ENCODE peak calls at places on chromosomes 3 and 15, in five cellular contexts. One of them, this sample, is unnamed.

GRCh38 chr3:125351814-125352456 is 23.2 kb downstream of the ZNF148 start:
- DNase-seq in progenitor cell of endocrine pancreas: no peak
- DNase-seq in HFF-Myc: no peak
- DNase-seq in cardiac muscle cell: no peak
- DNase-seq in brain microvascular endothelial cell: peak
- DNase-seq in this sample: no peak

GRCh38 chr15:39438260-39438659 is 142.6 kb upstream of the THBS1 start:
- DNase-seq in brain microvascular endothelial cell: no peak
- DNase-seq in progenitor cell of endocrine pancreas: no peak
- DNase-seq in cardiac muscle cell: no peak
- DNase-seq in HFF-Myc: no peak
- DNase-seq in this sample: no peak

GRCh38 chr15:89117790-89118189 is 29.5 kb downstream of the ABHD2 start:
- DNase-seq in cardiac muscle cell: no peak
- DNase-seq in progenitor cell of endocrine pancreas: no peak
- DNase-seq in HFF-Myc: no peak
- DNase-seq in brain microvascular endothelial cell: no peak
- DNase-seq in this sample: no peak

GRCh38 chr3:67018105-67018788 is 20.1 kb downstream of the KBTBD8 start:
- DNase-seq in HFF-Myc: no peak
- DNase-seq in progenitor cell of endocrine pancreas: no peak
- DNase-seq in cardiac muscle cell: peak
- DNase-seq in brain microvascular endothelial cell: no peak
- DNase-seq in this sample: no peak

GRCh38 chr3:190387578-190388213 is at the start of gene CLDN16:
- DNase-seq in progenitor cell of endocrine pancreas: no peak
- DNase-seq in cardiac muscle cell: no peak
- DNase-seq in HFF-Myc: no peak
- DNase-seq in brain microvascular endothelial cell: no peak
- DNase-seq in this sample: no peak

GRCh38 chr15:66452971-66453580 is 44.5 kb downstream of the SNAPC5 start:
- DNase-seq in HFF-Myc: no peak
- DNase-seq in cardiac muscle cell: no peak
- DNase-seq in progenitor cell of endocrine pancreas: no peak
- DNase-seq in brain microvascular endothelial cell: no peak
- DNase-seq in this sample: no peak

GRCh38 chr3:30578479-30578878 is 27.9 kb upstream of the TGFBR2 start:
- DNase-seq in progenitor cell of endocrine pancreas: no peak
- DNase-seq in cardiac muscle cell: no peak
- DNase-seq in brain microvascular endothelial cell: peak
- DNase-seq in HFF-Myc: peak
- DNase-seq in this sample: peak

GRCh38 chr3:59385547-59385946 is 335.7 kb upstream of the CFAP20DC start:
- DNase-seq in brain microvascular endothelial cell: no peak
- DNase-seq in progenitor cell of endocrine pancreas: no peak
- DNase-seq in cardiac muscle cell: no peak
- DNase-seq in HFF-Myc: no peak
- DNase-seq in this sample: no peak

GRCh38 chr3:165192610-165193192 is 3.5 kb downstream of the SLITRK3 start:
- DNase-seq in progenitor cell of endocrine pancreas: no peak
- DNase-seq in brain microvascular endothelial cell: no peak
- DNase-seq in HFF-Myc: no peak
- DNase-seq in cardiac muscle cell: peak
- DNase-seq in this sample: no peak

GRCh38 chr15:85500729-85501128 is 120.3 kb downstream of the AKAP13 start:
- DNase-seq in progenitor cell of endocrine pancreas: no peak
- DNase-seq in cardiac muscle cell: peak
- DNase-seq in brain microvascular endothelial cell: peak
- DNase-seq in HFF-Myc: no peak
- DNase-seq in this sample: no peak

GRCh38 chr15:91813924-91814323 is 39.6 kb upstream of the SLCO3A1 start:
- DNase-seq in cardiac muscle cell: no peak
- DNase-seq in HFF-Myc: no peak
- DNase-seq in progenitor cell of endocrine pancreas: no peak
- DNase-seq in brain microvascular endothelial cell: no peak
- DNase-seq in this sample: no peak

GRCh38 chr3:48598323-48599076 is 3.4 kb upstream of the COL7A1 start:
- DNase-seq in cardiac muscle cell: peak
- DNase-seq in HFF-Myc: peak
- DNase-seq in brain microvascular endothelial cell: peak
- DNase-seq in progenitor cell of endocrine pancreas: no peak
- DNase-seq in this sample: peak

GRCh38 chr15:61049934-61050333 is 179.2 kb downstream of the RORA start:
- DNase-seq in brain microvascular endothelial cell: peak
- DNase-seq in HFF-Myc: no peak
- DNase-seq in progenitor cell of endocrine pancreas: no peak
- DNase-seq in cardiac muscle cell: no peak
- DNase-seq in this sample: peak

GRCh38 chr3:100331660-100332059 is 2.9 kb upstream of the NIT2 start:
- DNase-seq in progenitor cell of endocrine pancreas: no peak
- DNase-seq in HFF-Myc: no peak
- DNase-seq in brain microvascular endothelial cell: no peak
- DNase-seq in cardiac muscle cell: no peak
- DNase-seq in this sample: no peak

GRCh38 chr3:72538070-72538745 is 310.0 kb downstream of the SHQ1 start:
- DNase-seq in HFF-Myc: no peak
- DNase-seq in cardiac muscle cell: no peak
- DNase-seq in progenitor cell of endocrine pancreas: no peak
- DNase-seq in brain microvascular endothelial cell: no peak
- DNase-seq in this sample: no peak

GRCh38 chr3:9727743-9728142 is 3.8 kb upstream of the BRPF1 start:
- DNase-seq in progenitor cell of endocrine pancreas: no peak
- DNase-seq in cardiac muscle cell: no peak
- DNase-seq in brain microvascular endothelial cell: no peak
- DNase-seq in HFF-Myc: no peak
- DNase-seq in this sample: no peak

GRCh38 chr3:165669967-165670366 is 167.3 kb downstream of the BCHE start:
- DNase-seq in cardiac muscle cell: no peak
- DNase-seq in HFF-Myc: no peak
- DNase-seq in brain microvascular endothelial cell: peak
- DNase-seq in progenitor cell of endocrine pancreas: no peak
- DNase-seq in this sample: peak

GRCh38 chr3:57557088-57557537 is 1.0 kb downstream of the PDE12 start:
- DNase-seq in cardiac muscle cell: peak
- DNase-seq in HFF-Myc: no peak
- DNase-seq in progenitor cell of endocrine pancreas: no peak
- DNase-seq in brain microvascular endothelial cell: peak
- DNase-seq in this sample: no peak

GRCh38 chr3:125437631-125438435 is 62.7 kb upstream of the ZNF148 start:
- DNase-seq in cardiac muscle cell: peak
- DNase-seq in HFF-Myc: peak
- DNase-seq in progenitor cell of endocrine pancreas: peak
- DNase-seq in brain microvascular endothelial cell: peak
- DNase-seq in this sample: peak

GRCh38 chr15:95174880-95175279 is 943.5 kb downstream of the MCTP2 start:
- DNase-seq in progenitor cell of endocrine pancreas: no peak
- DNase-seq in cardiac muscle cell: no peak
- DNase-seq in HFF-Myc: no peak
- DNase-seq in brain microvascular endothelial cell: no peak
- DNase-seq in this sample: no peak

GRCh38 chr15:64969401-64969800 is 20.3 kb downstream of the SPG21 start:
- DNase-seq in progenitor cell of endocrine pancreas: no peak
- DNase-seq in cardiac muscle cell: no peak
- DNase-seq in brain microvascular endothelial cell: no peak
- DNase-seq in HFF-Myc: no peak
- DNase-seq in this sample: no peak

GRCh38 chr15:101003706-101004105 is 84.5 kb downstream of the LRRK1 start:
- DNase-seq in cardiac muscle cell: no peak
- DNase-seq in HFF-Myc: no peak
- DNase-seq in brain microvascular endothelial cell: no peak
- DNase-seq in progenitor cell of endocrine pancreas: no peak
- DNase-seq in this sample: no peak

GRCh38 chr15:43469867-43470266 is 23.1 kb downstream of the TP53BP1 start:
- DNase-seq in cardiac muscle cell: no peak
- DNase-seq in HFF-Myc: no peak
- DNase-seq in brain microvascular endothelial cell: peak
- DNase-seq in progenitor cell of endocrine pancreas: no peak
- DNase-seq in this sample: no peak

GRCh38 chr3:112321867-112322652 is 10.9 kb upstream of the CD200 start:
- DNase-seq in brain microvascular endothelial cell: no peak
- DNase-seq in progenitor cell of endocrine pancreas: peak
- DNase-seq in HFF-Myc: no peak
- DNase-seq in cardiac muscle cell: peak
- DNase-seq in this sample: no peak

DNA sequence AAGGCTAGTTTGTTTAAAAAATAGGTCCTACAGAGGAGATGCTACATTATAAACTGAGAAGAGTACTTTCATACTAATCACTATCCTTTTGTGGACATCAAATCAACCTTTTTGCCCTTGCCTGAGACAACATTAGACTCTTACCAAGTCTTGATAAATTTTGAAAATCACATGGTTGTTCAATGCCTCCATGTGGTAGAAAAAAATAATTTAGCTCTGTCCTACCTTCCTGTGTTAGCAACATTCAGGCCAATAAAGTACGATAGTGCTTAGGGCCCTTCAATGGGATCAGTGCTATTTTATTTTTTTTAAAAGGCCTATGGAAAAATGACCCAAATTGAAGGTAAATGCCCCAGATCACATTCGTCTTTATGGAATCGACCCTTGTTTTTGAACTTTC is 5.0 kb upstream of the UBE2E1 start:
- DNase-seq in HFF-Myc: no peak
- DNase-seq in progenitor cell of endocrine pancreas: no peak
- DNase-seq in brain microvascular endothelial cell: no peak
- DNase-seq in cardiac muscle cell: no peak
- DNase-seq in this sample: no peak
- TF ChIP-seq CTCF in HFF-Myc: no peak
- TF ChIP-seq CTCF in progenitor cell of endocrine pancreas: no peak
- TF ChIP-seq CTCF in brain microvascular endothelial cell: no peak
- TF ChIP-seq CTCF in cardiac muscle cell: peak
- TF ChIP-seq CTCF in this sample: peak

DNA sequence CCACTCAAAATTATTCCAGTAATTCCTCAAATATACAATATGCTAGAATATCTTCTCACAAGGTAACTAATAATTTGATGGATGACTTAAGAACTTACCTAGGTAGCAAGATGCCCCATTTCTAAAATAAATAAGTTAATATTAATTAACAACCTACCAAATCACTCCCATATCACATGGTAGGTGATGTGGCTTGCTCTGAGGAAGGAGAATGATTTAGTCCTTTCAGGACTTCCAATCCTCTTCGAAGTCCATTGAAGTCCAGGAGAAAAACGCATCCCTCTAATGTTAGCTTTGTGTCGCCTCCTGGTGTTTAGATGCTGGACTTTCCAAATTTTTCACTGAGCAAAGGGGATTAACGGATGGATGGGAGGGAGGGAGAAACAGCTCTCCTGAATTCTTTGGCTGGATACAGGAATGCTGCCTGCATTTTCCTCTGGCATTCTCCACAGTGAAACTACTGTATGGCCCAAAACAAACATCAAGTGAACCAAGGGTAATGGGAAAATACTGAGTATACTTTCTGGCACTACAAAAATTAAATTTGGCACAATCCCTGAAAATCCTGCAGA is 58.6 kb downstream of the PRICKLE2 start:
- DNase-seq in cardiac muscle cell: peak
- DNase-seq in HFF-Myc: no peak
- DNase-seq in progenitor cell of endocrine pancreas: no peak
- DNase-seq in brain microvascular endothelial cell: no peak
- DNase-seq in this sample: peak
- TF ChIP-seq CTCF in cardiac muscle cell: peak
- TF ChIP-seq CTCF in HFF-Myc: peak
- TF ChIP-seq CTCF in progenitor cell of endocrine pancreas: no peak
- TF ChIP-seq CTCF in brain microvascular endothelial cell: peak
- TF ChIP-seq CTCF in this sample: peak

GRCh38 chr3:39146083-39146501 is 7.3 kb downstream of the CSRNP1 start:
- DNase-seq in HFF-Myc: no peak
- DNase-seq in cardiac muscle cell: no peak
- DNase-seq in brain microvascular endothelial cell: no peak
- DNase-seq in progenitor cell of endocrine pancreas: no peak
- DNase-seq in this sample: no peak
- TF ChIP-seq CTCF in HFF-Myc: no peak
- TF ChIP-seq CTCF in cardiac muscle cell: no peak
- TF ChIP-seq CTCF in brain microvascular endothelial cell: no peak
- TF ChIP-seq CTCF in progenitor cell of endocrine pancreas: no peak
- TF ChIP-seq CTCF in this sample: no peak

DNA sequence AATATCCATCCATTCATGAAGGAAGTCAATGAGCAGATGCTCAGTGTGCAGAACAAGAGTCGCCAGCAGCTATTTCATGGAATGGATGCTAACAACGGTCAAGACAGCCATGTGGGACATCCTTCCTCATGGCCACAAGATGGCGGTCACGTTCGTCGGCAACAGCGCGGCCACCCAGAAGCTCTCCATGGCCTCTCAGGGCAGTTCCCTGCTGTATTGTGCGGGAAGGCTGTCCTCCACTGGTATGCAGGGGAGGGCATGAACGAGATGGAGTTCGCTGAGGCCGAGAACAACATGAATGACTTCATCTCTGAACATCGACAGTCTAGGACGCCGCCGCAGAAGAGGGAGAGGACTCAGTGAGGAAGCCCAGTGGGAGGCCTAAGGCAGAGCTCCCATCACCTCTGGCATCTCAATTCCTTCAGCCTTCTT is 208.3 kb downstream of the TJP1 start:
- DNase-seq in brain microvascular endothelial cell: no peak
- DNase-seq in cardiac muscle cell: no peak
- DNase-seq in progenitor cell of endocrine pancreas: no peak
- DNase-seq in HFF-Myc: no peak
- DNase-seq in this sample: no peak
- TF ChIP-seq CTCF in brain microvascular endothelial cell: peak
- TF ChIP-seq CTCF in cardiac muscle cell: no peak
- TF ChIP-seq CTCF in progenitor cell of endocrine pancreas: peak
- TF ChIP-seq CTCF in HFF-Myc: peak
- TF ChIP-seq CTCF in this sample: no peak

DNA sequence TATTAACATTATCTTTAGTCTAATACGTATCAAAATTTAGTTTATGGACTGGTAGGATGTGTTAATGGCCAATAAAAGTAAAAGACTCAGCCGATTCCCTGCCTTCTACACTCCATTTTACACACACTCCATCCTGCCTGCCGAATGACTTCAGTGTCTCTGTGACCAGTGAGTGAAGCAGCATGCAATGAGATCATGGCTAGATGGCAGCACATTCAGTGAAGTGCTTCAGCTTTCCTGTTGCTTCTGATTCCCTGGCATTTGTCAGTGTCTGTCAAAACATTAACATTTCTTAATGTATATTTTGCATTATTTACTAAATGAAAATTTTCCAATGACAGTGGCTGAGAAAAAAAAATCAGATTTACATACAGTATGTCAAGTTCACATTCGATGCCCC is 412.0 kb downstream of the FHIT start:
- DNase-seq in HFF-Myc: no peak
- DNase-seq in progenitor cell of endocrine pancreas: no peak
- DNase-seq in brain microvascular endothelial cell: peak
- DNase-seq in cardiac muscle cell: peak
- DNase-seq in this sample: no peak
- TF ChIP-seq CTCF in HFF-Myc: no peak
- TF ChIP-seq CTCF in progenitor cell of endocrine pancreas: no peak
- TF ChIP-seq CTCF in brain microvascular endothelial cell: peak
- TF ChIP-seq CTCF in cardiac muscle cell: no peak
- TF ChIP-seq CTCF in this sample: no peak

This sample was measured in astrocyte of the cerebellum.